ENCODE peak calls at places on chromosome 1, in five cellular contexts. W is MCF 10A, N is foreskin fibroblast, E is BE2C, G is GM13976. M is an unnamed sample.
A peak's percentile ranks its signal among the peaks of the same experiment; 100 is the strongest.

GRCh38 chr1:2166254-2166653 is 28.3 kb downstream of the FAAP20 start:
- DNase-seq in W (no peak), N (no peak), E (peak; percentile 36), G (no peak), M (peak; percentile 48)

GRCh38 chr1:100950776-100951175 is 54.9 kb downstream of the SLC30A7 start:
- DNase-seq in W (no peak), N (peak; percentile 39), E (no peak), G (no peak), M (no peak)

GRCh38 chr1:54978528-54979326 is 1.7 kb upstream of the TMEM61 start:
- DNase-seq in W (no peak), N (no peak), E (no peak), G (peak; percentile 6), M (no peak)

GRCh38 chr1:152502496-152503180 is 8.0 kb upstream of the LCE5A start:
- DNase-seq in W (peak; percentile 93), N (no peak), E (no peak), G (no peak), M (no peak)

GRCh38 chr1:198880818-198881597 is 242.2 kb downstream of the PTPRC start:
- DNase-seq in W (peak; percentile 97), N (peak; percentile 96), E (no peak), G (peak; percentile 1), M (no peak)

GRCh38 chr1:229065613-229066012 is 205.3 kb upstream of the RAB4A start:
- DNase-seq in W (no peak), N (no peak), E (no peak), G (no peak), M (no peak)

GRCh38 chr1:152347116-152347728 is 12.6 kb downstream of the FLG2 start:
- DNase-seq in W (peak; percentile 90), N (peak; percentile 63), E (peak; percentile 51), G (peak; percentile 18), M (peak; percentile 27)

GRCh38 chr1:167165948-167166702 is 54.6 kb upstream of the POU2F1 start:
- DNase-seq in W (no peak), N (no peak), E (peak; percentile 22), G (no peak), M (peak; percentile 25)

GRCh38 chr1:1290238-1290731 is 10.0 kb downstream of the SCNN1D start:
- DNase-seq in W (peak; percentile 59), N (peak; percentile 71), E (peak; percentile 92), G (peak; percentile 80), M (peak; percentile 91)

GRCh38 chr1:71390518-71390917 is 309.7 kb upstream of the ZRANB2 start:
- DNase-seq in W (no peak), N (no peak), E (no peak), G (no peak), M (no peak)

GRCh38 chr1:8155528-8156186 is 129.5 kb upstream of the ERRFI1 start:
- DNase-seq in W (peak; percentile 90), N (peak; percentile 34), E (no peak), G (peak; percentile 3), M (no peak)

GRCh38 chr1:37274896-37275631 is 199.3 kb upstream of the ZC3H12A start:
- DNase-seq in W (peak; percentile 8), N (no peak), E (peak; percentile 55), G (no peak), M (peak; percentile 44)

GRCh38 chr1:67314696-67315095 is 7.0 kb downstream of the IL12RB2 start:
- DNase-seq in W (peak; percentile 22), N (no peak), E (no peak), G (peak; percentile 27), M (no peak)

GRCh38 chr1:63190171-63190570 is 132.2 kb upstream of the FOXD3 start:
- DNase-seq in W (no peak), N (no peak), E (no peak), G (no peak), M (no peak)

DNA sequence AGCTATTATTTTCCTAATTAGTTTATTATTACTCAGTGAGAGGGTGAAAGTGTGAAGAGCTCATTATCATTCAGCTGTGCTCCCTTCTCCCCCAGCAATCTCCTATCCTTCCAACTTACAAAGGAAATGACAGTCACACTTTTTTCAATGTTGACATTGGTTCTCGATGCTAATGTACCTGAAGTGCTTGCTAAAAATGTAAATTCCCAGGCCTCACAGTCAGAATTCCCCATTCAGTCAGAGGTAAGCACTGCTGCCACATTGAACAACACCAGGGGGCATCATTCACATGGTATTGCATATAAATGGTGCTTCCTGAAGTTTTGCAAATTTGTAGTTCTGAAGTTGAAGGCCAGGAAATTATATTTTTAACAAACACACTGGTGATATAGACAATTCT is 132.7 kb upstream of the FOXD3 start:
- DNase-seq in W (peak; percentile 50), N (no peak), E (peak; percentile 8), G (no peak), M (no peak)
- TF ChIP-seq CTCF in W (peak; percentile 17), N (no peak), E (peak; percentile 35), G (peak; percentile 5), M (no peak)

GRCh38 chr1:209205039-209205438 is 378.5 kb upstream of the CAMK1G start:
- DNase-seq in W (no peak), N (no peak), E (no peak), G (no peak), M (no peak)

GRCh38 chr1:209199822-209200221 is 383.7 kb upstream of the CAMK1G start:
- DNase-seq in W (no peak), N (no peak), E (no peak), G (no peak), M (no peak)

GRCh38 chr1:209199371-209199770 is 384.1 kb upstream of the CAMK1G start:
- DNase-seq in W (no peak), N (no peak), E (no peak), G (no peak), M (no peak)

GRCh38 chr1:209198926-209199325 is 384.6 kb upstream of the CAMK1G start:
- DNase-seq in W (no peak), N (no peak), E (no peak), G (no peak), M (no peak)

DNA sequence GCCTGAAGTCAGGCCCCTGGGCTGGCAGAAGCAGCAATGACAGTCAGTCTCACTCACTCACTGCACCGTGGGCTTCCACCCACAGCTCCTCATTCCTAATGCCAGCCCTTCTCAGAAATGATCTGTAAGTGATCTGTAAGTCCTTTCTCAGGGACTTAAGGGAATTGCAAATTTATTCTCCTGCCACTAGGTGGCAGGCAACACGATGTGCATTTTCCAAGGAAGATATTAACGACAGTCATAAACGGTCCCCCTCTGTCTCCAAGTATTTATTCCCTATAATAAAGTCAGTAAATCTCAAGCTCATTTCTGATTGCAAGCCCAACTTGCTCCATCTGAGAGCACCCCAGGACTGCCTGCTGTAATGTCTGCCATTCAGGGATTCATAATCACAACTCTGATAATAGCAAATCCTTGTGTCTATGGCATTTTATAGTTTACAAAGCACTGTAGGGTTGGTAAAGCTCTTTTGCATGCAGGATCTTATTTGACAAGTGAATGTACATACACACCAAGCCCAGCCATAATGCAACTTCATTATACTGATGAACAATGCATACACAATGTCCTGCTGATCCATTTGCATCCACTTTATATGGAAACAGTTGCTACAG is 380.6 kb upstream of the CAMK1G start:
- DNase-seq in W (peak; percentile 92), N (peak; percentile 72), E (peak; percentile 32), G (peak; percentile 62), M (no peak)
- TF ChIP-seq CTCF in W (peak; percentile 90), N (peak; percentile 68), E (peak; percentile 87), G (peak; percentile 69), M (peak; percentile 89)

DNA sequence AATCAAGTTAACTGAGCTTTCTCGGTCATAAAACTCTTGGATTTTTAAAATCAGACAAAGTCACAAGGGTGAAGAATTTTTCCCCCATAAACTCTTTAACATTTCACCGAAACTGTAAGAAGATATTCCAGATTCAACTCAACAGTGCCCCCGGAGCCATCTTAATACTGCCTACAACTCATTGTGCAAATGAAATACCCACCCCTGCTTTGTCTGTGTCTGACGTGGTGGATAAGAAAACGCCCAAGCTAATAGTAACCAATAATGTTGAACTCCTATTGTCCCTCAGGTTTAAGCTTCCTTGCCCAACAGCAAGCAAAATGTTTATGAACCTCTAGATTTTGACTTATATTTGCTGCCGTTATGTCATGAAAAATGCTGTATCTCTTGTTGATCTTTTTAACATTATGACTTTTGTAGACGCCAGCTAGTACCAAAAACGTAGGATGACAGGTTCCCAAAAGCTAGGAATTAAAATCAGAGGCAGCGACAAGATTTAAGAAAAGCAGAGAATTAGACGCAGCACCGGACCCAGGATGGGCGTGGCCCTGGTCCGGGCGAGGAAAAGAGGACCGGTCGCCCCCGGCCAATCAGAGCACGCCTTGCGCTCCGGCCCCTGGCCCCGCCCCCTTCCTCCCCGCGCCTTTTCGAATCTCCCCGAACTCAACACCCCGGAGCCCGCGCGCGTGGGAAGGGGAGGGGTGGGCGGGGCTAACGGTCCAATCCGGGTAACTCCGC is 1.1 kb downstream of the STMN1 start:
- DNase-seq in W (peak; percentile 91), N (peak; percentile 97), E (peak; percentile 94), G (peak; percentile 97), M (peak; percentile 99)
- TF ChIP-seq CTCF in W (no peak), N (no peak), E (no peak), G (no peak), M (no peak)

GRCh38 chr1:46474580-46474979 is 15.1 kb upstream of the DMBX1 start:
- DNase-seq in W (no peak), N (no peak), E (no peak), G (no peak), M (no peak)

GRCh38 chr1:46471885-46472502 is 17.6 kb upstream of the DMBX1 start:
- DNase-seq in W (no peak), N (no peak), E (no peak), G (no peak), M (no peak)

GRCh38 chr1:46473991-46474390 is 15.6 kb upstream of the DMBX1 start:
- DNase-seq in W (no peak), N (no peak), E (no peak), G (no peak), M (no peak)

GRCh38 chr1:46469846-46470245 is 19.8 kb upstream of the DMBX1 start:
- DNase-seq in W (no peak), N (no peak), E (no peak), G (no peak), M (no peak)

GRCh38 chr1:46472503-46473181 is 17.0 kb upstream of the DMBX1 start:
- DNase-seq in W (no peak), N (no peak), E (no peak), G (no peak), M (no peak)
- TF ChIP-seq CTCF in W (no peak), N (no peak), E (no peak), G (no peak), M (no peak)

DNA sequence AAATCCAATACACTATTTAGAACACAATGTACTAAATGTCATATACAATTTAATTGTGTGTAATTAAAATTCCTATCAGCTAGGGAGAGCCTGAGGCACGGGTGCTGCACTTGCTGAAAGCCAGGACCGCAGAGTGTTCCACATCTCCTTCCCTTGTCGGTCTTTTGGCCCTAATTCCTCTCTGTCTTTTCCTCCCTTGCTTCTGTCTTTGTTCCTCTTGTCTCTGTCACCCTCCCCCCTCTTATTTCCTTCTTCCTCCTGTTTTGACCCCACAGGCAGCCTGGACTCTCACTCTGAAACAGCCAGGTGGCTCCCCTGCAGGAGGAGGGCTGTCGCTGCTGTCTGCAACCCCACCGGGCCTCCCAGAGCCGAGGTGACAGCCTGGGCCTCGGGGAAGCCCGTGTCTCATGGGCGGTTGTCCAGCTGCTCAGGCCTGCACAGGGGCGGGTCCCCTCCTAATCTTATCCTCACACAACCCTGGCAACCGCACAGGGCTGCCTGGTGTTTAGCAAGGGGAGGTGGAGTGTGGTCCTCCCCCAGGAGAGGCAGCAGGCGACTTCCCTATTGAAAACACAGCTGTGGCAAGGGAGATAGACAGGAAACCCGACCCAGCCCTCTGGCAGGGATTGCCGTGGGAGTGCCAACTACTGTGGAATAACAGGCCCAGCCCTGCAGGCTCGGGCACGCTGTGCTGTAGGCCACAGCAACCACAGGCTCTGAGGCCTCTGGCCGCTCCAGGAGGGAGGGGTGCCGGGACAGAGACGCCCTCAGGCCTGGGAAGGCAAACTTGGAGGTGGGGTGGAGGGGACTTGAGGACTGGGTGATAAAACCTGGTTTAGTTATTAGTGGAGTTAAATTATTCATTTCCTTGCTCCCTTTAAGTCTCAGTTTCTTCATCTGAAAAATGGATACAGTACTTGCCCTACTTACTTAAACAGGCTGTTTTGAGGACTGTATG is 68.8 kb upstream of the WDR26 start:
- DNase-seq in W (peak; percentile 100), N (peak; percentile 93), E (peak; percentile 94), G (peak; percentile 90), M (peak; percentile 91)
- TF ChIP-seq CTCF in W (peak; percentile 10), N (no peak), E (peak; percentile 45), G (no peak), M (peak; percentile 23)